ENCODE peak calls at places on chromosomes 12 and 14, in six cellular contexts. Y is HepG2, V is A549, Q is K562, X is HCT116, P is GM23338. J is an unnamed sample.

GRCh38 chr12:46210835-46211439 is 57.9 kb downstream of the SLC38A1 start:
- DNase-seq in Y (no peak), V (no peak), Q (no peak), X (no peak), P (no peak), J (no peak)

GRCh38 chr12:21713138-21713537 is 55.5 kb upstream of the LDHB start:
- DNase-seq in Y (no peak), V (no peak), Q (no peak), X (no peak), P (no peak), J (no peak)

GRCh38 chr12:108394196-108394595 is 55.1 kb upstream of the CMKLR1 start:
- DNase-seq in Y (no peak), V (no peak), Q (no peak), X (no peak), P (no peak), J (no peak)

GRCh38 chr12:122981587-122982493 is 1.4 kb downstream of the ARL6IP4 start:
- DNase-seq in Y (no peak), V (no peak), Q (no peak), X (no peak), P (no peak), J (peak)

GRCh38 chr14:36661506-36662257 is at the start of gene PAX9:
- DNase-seq in Y (peak), V (peak), Q (peak), X (peak), P (peak), J (peak)

GRCh38 chr12:93602897-93603668 is 30.6 kb downstream of the SOCS2 start:
- DNase-seq in Y (no peak), V (no peak), Q (no peak), X (no peak), P (no peak), J (no peak)

GRCh38 chr14:95500201-95500681 is 16.2 kb downstream of the SYNE3 start:
- DNase-seq in Y (peak), V (no peak), Q (no peak), X (no peak), P (no peak), J (no peak)

GRCh38 chr12:96814200-96814599 is 92.9 kb upstream of the NEDD1 start:
- DNase-seq in Y (no peak), V (no peak), Q (no peak), X (no peak), P (no peak), J (no peak)

GRCh38 chr14:70879448-70879847 is 27.8 kb upstream of the PCNX1 start:
- DNase-seq in Y (no peak), V (no peak), Q (no peak), X (no peak), P (no peak), J (peak)

GRCh38 chr12:45247589-45247988 is 31.7 kb downstream of the ANO6 start:
- DNase-seq in Y (no peak), V (no peak), Q (no peak), X (no peak), P (no peak), J (no peak)

GRCh38 chr14:23185046-23185445 is 1.6 kb upstream of the SLC7A8 start:
- DNase-seq in Y (no peak), V (no peak), Q (no peak), X (no peak), P (no peak), J (no peak)

GRCh38 chr14:70905316-70905715 is 1.9 kb upstream of the PCNX1 start:
- DNase-seq in Y (no peak), V (no peak), Q (no peak), X (no peak), P (no peak), J (no peak)

GRCh38 chr12:56725723-56726102 is 614 bp upstream of the NACA start:
- DNase-seq in Y (no peak), V (no peak), Q (no peak), X (no peak), P (no peak), J (no peak)

GRCh38 chr12:116466536-116466935 is 92.6 kb upstream of the MAP1LC3B2 start:
- DNase-seq in Y (no peak), V (no peak), Q (no peak), X (no peak), P (no peak), J (no peak)

GRCh38 chr12:122022393-122023338 is 982 bp downstream of the BCL7A start:
- DNase-seq in Y (no peak), V (no peak), Q (peak), X (no peak), P (peak), J (no peak)

GRCh38 chr12:103161582-103161981 is 204.1 kb downstream of the ASCL1 start:
- DNase-seq in Y (no peak), V (no peak), Q (no peak), X (no peak), P (no peak), J (no peak)

GRCh38 chr12:112380663-112381420 is 1.4 kb downstream of the HECTD4 start:
- DNase-seq in Y (no peak), V (no peak), Q (no peak), X (no peak), P (peak), J (no peak)

GRCh38 chr14:71321556-71322315 is 414.5 kb downstream of the PCNX1 start:
- DNase-seq in Y (peak), V (peak), Q (no peak), X (peak), P (peak), J (no peak)

GRCh38 chr12:92244036-92244435 is 98.4 kb upstream of the BTG1 start:
- DNase-seq in Y (no peak), V (no peak), Q (no peak), X (no peak), P (peak), J (no peak)

GRCh38 chr12:119710374-119710773 is 42.4 kb downstream of the PRKAB1 start:
- DNase-seq in Y (no peak), V (no peak), Q (no peak), X (no peak), P (no peak), J (no peak)

GRCh38 chr12:24491968-24492367 is 456.9 kb downstream of the BCAT1 start:
- DNase-seq in Y (no peak), V (no peak), Q (no peak), X (no peak), P (peak), J (peak)

GRCh38 chr12:132081423-132081822 is 62.7 kb downstream of the DDX51 start:
- DNase-seq in Y (no peak), V (no peak), Q (no peak), X (no peak), P (no peak), J (no peak)

GRCh38 chr12:1670815-1671268 is 20.0 kb upstream of the ADIPOR2 start:
- DNase-seq in Y (no peak), V (no peak), Q (no peak), X (no peak), P (no peak), J (no peak)

DNA sequence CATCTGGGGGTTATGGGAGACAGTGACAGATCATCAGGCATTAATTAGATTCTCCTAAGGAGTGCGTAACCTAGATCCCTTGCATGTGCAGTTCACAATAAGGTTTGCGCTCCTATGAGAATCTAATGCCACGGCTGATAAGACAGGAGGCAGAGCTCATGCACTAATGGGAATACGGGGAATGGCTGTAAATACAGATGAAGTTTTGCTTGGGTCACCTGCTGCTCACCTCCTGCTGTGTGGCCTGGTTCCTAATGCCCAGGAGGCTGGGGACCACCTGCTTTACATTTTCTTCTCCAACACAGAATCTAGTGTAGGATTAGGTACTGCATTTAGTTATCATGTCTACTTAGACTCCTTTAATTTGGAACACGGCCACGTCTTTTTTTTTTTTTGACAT is 49.7 kb upstream of the SAV1 start:
- DNase-seq in Y (no peak), V (no peak), Q (no peak), X (no peak), P (no peak), J (no peak)
- TF ChIP-seq REST in Y (no peak), V (no peak), Q (no peak), X (no peak), P (no peak), J (no peak)

GRCh38 chr14:93056840-93057585 is 58.7 kb downstream of the ITPK1 start:
- DNase-seq in Y (peak), V (peak), Q (no peak), X (no peak), P (no peak), J (no peak)
- TF ChIP-seq REST in Y (no peak), V (no peak), Q (no peak), X (no peak), P (no peak), J (no peak)

GRCh38 chr12:75820848-75821578 is 210.6 kb downstream of the PHLDA1 start:
- DNase-seq in Y (no peak), V (peak), Q (no peak), X (no peak), P (no peak), J (no peak)
- TF ChIP-seq REST in Y (no peak), V (no peak), Q (no peak), X (no peak), P (no peak), J (no peak)

GRCh38 chr14:21675566-21675965 is 1.9 kb upstream of the OR4E1 start:
- DNase-seq in Y (no peak), V (no peak), Q (no peak), X (no peak), P (no peak), J (no peak)

DNA sequence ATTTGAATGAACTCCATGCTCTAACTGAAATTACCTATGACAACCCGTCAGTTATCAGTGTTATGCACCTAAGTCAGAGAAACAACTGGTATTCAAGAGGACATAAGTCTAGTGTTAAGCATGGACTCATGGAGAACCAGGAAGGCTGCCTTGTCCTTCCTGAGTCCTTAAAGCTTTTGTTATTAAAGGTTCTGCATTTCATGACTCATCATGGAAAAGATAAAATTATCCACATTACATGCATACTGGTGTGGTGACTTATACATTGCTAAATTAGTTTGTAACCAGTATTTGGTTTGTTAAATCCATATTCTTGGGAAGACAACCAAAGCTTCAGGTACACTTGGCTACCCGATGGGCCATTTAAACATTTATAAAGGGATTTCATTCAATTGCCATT is 6.5 kb upstream of the OR4E1 start:
- DNase-seq in Y (no peak), V (no peak), Q (no peak), X (no peak), P (no peak), J (no peak)
- TF ChIP-seq REST in Y (no peak), V (no peak), Q (no peak), X (no peak), P (no peak), J (no peak)

GRCh38 chr14:93939304-93940229 is 12.4 kb downstream of the FAM181A start:
- DNase-seq in Y (no peak), V (peak), Q (peak), X (peak), P (peak), J (peak)

GRCh38 chr14:93937519-93937918 is 10.4 kb downstream of the FAM181A start:
- DNase-seq in Y (no peak), V (no peak), Q (no peak), X (no peak), P (no peak), J (no peak)

GRCh38 chr14:93940437-93940836 is 13.3 kb downstream of the FAM181A start:
- DNase-seq in Y (no peak), V (no peak), Q (no peak), X (no peak), P (no peak), J (peak)

GRCh38 chr14:93936926-93937325 is 9.8 kb downstream of the FAM181A start:
- DNase-seq in Y (no peak), V (no peak), Q (no peak), X (no peak), P (no peak), J (no peak)

GRCh38 chr14:93938766-93939303 is 11.7 kb downstream of the FAM181A start:
- DNase-seq in Y (no peak), V (no peak), Q (no peak), X (no peak), P (peak), J (no peak)
- TF ChIP-seq REST in Y (no peak), V (no peak), Q (no peak), X (no peak), P (no peak), J (no peak)

DNA sequence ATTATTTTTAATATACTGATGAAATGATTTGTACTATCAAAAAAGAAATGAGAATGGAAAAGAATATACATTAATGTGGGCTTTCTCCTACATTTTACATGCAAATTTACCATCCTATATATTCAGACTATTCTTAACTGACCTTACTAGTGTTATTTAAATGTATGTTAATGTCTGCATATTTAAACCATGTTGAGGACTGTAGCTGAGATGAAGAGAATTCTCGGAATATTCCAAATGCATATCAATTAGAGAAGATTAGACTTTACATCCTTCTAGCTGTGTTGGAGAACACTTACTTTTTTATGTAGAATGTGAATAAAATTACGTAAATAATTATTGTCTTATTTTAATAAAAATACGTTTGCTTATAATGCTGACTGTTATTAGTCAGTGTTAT is 990.1 kb upstream of the LRFN5 start:
- DNase-seq in Y (no peak), V (no peak), Q (no peak), X (no peak), P (peak), J (no peak)
- TF ChIP-seq REST in Y (no peak), V (no peak), Q (no peak), X (no peak), P (no peak), J (no peak)

DNA sequence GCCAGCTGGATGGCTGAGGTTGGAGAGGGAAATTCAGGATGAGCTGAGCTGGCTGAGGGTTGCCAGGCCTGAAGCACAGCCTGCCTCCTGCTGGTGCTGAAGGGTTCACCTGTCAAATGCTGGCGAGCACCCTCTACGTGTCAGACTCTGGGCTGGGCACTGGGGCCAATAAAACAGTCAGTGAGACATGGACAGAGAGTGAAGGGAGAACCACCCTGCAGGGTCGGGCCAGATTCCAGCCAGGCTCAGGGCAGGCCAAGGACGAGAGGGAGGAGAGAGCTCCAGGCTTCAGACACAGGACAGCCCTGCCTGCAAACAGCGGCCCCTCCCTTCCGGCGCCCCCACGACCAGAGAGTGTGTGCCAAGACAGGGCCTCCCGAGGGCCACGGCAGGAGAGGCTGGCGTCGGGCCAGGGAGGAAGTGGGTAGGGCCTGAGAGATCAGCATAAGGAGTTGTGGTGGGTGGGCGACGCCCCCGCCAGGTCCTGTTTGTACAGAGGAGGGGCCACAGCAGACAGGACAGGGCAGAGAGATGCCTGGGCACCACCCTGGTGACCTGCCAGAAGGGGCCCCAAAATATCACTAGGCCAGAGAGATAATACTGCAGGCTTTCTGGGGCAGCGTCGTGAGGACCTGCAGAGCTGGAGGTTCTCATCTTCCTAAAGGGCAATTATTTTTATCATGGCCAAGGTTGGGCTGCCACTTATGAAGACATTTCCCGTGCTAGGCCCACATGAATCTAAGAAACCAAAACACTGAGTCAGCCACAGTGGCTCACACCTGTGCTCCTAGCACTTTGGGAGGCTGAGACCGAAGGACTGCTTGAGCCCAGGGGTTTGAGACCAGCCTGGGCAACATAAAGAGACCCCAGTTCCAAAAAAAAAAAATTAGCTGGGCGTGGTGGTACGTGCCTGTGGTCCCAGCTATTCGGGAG is 73.1 kb upstream of the GPR68 start:
- DNase-seq in Y (no peak), V (no peak), Q (no peak), X (no peak), P (no peak), J (peak)
- TF ChIP-seq REST in Y (no peak), V (no peak), Q (no peak), X (no peak), P (no peak), J (no peak)

DNA sequence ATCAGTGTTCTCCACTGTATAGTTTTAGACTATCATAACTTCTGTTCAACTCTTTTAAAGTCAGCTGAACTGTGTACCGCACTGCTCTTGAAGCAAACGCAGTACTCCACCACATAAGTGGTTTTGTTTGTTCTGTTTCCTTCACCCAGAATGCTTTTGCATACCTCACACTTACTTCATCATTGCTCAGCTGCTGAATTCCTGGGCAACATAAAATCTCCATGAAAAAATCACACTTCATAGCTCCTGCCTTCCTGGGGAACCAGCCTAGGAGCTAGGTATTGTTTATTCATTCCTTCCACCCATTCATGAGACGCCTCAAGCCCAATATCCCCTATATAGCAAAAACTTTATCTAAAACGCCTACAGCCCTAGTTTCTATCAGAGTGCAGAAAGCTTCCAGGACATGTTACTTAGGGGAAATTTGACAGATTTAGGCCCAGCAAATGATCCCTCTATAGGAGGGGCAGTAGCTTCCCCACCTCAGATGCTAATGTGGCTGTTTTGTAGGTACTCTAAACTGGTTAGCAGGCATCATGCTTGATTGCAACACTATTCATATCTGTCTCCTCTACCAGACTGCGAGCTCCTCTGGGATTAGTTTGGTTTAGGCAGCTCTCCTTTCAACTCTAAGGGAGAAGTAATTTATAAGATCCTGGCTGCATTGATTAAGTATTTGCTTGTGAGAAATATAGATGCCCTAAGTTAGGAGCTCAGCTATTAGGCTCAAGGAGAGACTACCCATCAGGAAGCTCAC is 44.5 kb downstream of the LRRC9 start:
- DNase-seq in Y (no peak), V (no peak), Q (no peak), X (no peak), P (no peak), J (no peak)
- TF ChIP-seq REST in Y (no peak), V (no peak), Q (no peak), X (no peak), P (no peak), J (no peak)

DNA sequence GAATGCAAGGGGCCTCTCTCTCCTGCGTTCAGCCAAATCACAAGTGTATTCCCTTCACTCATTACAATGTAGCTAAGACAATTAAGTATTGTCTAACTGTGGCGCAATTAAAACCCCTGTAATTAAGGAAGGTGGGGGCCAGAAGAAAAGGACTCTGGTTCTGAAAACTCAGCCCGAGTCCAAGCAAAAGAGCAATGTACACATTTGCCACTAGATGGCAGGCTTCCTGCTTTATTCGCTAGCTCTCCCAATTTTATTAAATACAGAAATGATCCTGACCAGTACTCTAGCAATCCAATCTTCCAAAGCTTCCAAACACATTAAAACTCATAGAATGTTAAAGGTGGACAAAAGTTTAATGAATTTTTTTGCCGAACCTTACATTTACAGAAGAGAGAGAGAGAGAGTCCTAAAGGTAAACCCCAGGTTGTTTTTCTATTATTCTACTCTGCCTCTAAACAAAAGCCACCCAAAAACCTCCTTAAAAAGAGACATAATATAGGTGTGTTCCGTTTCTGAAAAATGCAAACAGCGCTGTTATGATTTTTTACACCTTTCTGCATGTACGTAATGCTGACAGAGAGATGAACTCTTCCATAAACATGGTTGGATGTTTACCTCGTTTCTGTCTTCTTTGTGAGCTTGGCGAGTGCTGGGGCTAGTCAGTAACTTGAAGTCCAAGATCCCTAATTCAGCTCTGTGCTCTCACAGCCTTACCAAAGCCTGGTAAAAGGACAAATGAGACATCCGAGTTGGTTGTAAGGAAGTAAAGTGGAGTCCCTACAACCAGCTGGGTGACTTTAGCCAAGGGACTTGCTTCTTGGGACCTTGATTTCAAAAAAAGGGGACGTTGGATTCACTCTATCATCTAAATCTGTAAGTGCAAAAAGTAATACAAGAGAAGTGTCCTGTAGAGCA is 50.9 kb upstream of the VASH1 start:
- DNase-seq in Y (peak), V (peak), Q (peak), X (peak), P (peak), J (peak)
- TF ChIP-seq REST in Y (no peak), V (no peak), Q (no peak), X (no peak), P (no peak), J (no peak)

J was measured in HL-60.